ENCODE peak calls at places on chromosomes 3 and 15, in six cellular contexts. R is K562, O is body of pancreas, M is lower leg skin, T is NB4, N is ovary. L is an unnamed sample.

GRCh38 chr3:52882377-52882776 is 15.0 kb downstream of the STIMATE start:
- DNase-seq in R (no peak), O (no peak), M (no peak), T (no peak), N (no peak), L (no peak)

GRCh38 chr3:42713747-42714146 is 11.1 kb upstream of the HHATL start:
- DNase-seq in R (no peak), O (no peak), M (no peak), T (no peak), N (no peak), L (no peak)

GRCh38 chr3:11120091-11120845 is 34.0 kb upstream of the HRH1 start:
- DNase-seq in R (no peak), O (no peak), M (peak; percentile 74), T (no peak), N (no peak), L (no peak)

GRCh38 chr3:128113817-128114794 is 9.5 kb downstream of the RUVBL1 start:
- DNase-seq in R (no peak), O (peak; percentile 79), M (no peak), T (no peak), N (no peak), L (no peak)

GRCh38 chr15:48112242-48112641 is 8.5 kb upstream of the SLC24A5 start:
- DNase-seq in R (no peak), O (peak; percentile 40), M (no peak), T (peak; percentile 10), N (no peak), L (no peak)

GRCh38 chr15:69014454-69014853 is at the start of gene NOX5:
- DNase-seq in R (no peak), O (no peak), M (peak; percentile 36), T (peak; percentile 16), N (no peak), L (no peak)

GRCh38 chr3:125140011-125140813 is 72.3 kb downstream of the SLC12A8 start:
- DNase-seq in R (no peak), O (no peak), M (no peak), T (no peak), N (no peak), L (no peak)

GRCh38 chr15:59794229-59794886 is 105.2 kb upstream of the BNIP2 start:
- DNase-seq in R (no peak), O (no peak), M (no peak), T (no peak), N (no peak), L (no peak)

GRCh38 chr15:95557226-95558046 is 773.1 kb upstream of the NR2F2 start:
- DNase-seq in R (peak; percentile 72), O (no peak), M (no peak), T (peak; percentile 63), N (no peak), L (peak; percentile 18)

GRCh38 chr3:178454714-178455113 is 81.5 kb upstream of the KCNMB2 start:
- DNase-seq in R (no peak), O (peak; percentile 34), M (no peak), T (no peak), N (no peak), L (no peak)

GRCh38 chr3:29597376-29598008 is 316.6 kb downstream of the RBMS3 start:
- DNase-seq in R (no peak), O (no peak), M (no peak), T (no peak), N (no peak), L (no peak)

GRCh38 chr3:147002721-147003120 is 397.6 kb upstream of the PLSCR5 start:
- DNase-seq in R (no peak), O (no peak), M (no peak), T (no peak), N (no peak), L (no peak)

GRCh38 chr3:80424951-80425350 is 657.2 kb upstream of the ROBO1 start:
- DNase-seq in R (no peak), O (no peak), M (no peak), T (no peak), N (no peak), L (no peak)

GRCh38 chr3:11290743-11291680 is 18.8 kb downstream of the ATG7 start:
- DNase-seq in R (peak; percentile 82), O (no peak), M (no peak), T (peak; percentile 69), N (no peak), L (no peak)

GRCh38 chr15:45906230-45906629 is 271.4 kb downstream of the SQOR start:
- DNase-seq in R (no peak), O (no peak), M (no peak), T (no peak), N (no peak), L (no peak)

GRCh38 chr15:94576889-94577533 is 345.6 kb downstream of the MCTP2 start:
- DNase-seq in R (peak; percentile 56), O (peak; percentile 36), M (no peak), T (peak; percentile 65), N (no peak), L (peak; percentile 6)

GRCh38 chr3:27431116-27431515 is 53.1 kb downstream of the SLC4A7 start:
- DNase-seq in R (no peak), O (peak; percentile 22), M (no peak), T (no peak), N (no peak), L (peak; percentile 31)

GRCh38 chr3:193087336-193087735 is 153.7 kb upstream of the PLAAT1 start:
- DNase-seq in R (no peak), O (no peak), M (no peak), T (no peak), N (no peak), L (no peak)

GRCh38 chr3:69400688-69401087 is 14.8 kb upstream of the FRMD4B start:
- DNase-seq in R (no peak), O (no peak), M (no peak), T (no peak), N (no peak), L (no peak)

DNA sequence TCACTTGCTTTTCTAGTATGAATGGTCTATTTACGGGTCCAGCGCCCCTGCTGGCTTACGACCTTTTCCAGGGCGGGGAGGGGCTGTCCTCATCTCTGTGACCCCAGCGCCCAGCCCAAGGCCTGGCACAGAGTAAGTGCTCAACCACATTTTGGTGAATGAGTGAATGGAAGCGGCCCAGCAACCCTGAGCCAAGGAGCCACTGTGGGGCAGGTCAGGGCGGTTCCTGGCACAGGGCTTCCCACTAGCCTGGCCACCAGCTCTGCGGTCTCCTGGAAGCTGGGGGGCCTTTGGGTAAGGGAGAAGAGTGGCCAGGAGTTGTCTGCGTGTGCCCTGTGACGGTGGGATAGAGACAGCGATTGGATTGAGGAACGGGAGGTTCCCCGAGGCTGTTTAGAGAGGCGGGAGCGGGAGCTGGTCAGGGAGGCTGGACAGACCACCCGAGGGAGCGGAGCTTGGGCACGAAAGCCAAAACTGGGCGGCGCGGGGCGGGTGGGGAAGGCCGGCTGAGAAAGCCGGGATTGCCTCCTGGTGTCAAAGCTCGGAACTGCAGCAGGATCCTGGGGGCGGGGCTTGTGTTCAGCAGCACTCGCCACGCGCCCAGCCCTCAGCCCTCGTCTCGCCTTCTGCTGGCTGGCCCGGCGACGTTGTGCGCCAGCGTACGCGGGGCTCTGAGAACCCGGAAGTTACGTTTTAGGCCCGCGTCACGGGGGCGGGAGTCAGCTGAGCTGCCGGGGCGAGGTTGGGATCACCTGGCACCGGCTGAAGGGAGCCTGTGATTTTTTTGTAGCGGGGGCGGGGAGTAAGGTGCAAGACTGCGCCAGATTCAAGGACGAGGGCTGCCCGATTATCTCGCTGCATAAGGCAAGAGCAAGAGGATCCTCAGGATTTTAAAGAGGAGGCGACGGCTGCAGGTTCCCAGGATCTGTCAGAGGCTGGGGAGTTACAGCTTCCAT is at the start of gene VPS18:
- DNase-seq in R (peak; percentile 98), O (peak; percentile 98), M (peak; percentile 100), T (peak; percentile 96), N (peak; percentile 100), L (peak; percentile 92)
- TF ChIP-seq POLR2A in R (peak; percentile 64), O (peak; percentile 85), M (no peak), T (peak; percentile 43), N (peak; percentile 47), L (peak; percentile 45)

GRCh38 chr3:141402476-141403171 is 34.3 kb downstream of the ZBTB38 start:
- DNase-seq in R (no peak), O (peak; percentile 69), M (peak; percentile 94), T (peak; percentile 50), N (peak; percentile 80), L (no peak)

GRCh38 chr3:141399979-141400971 is 32.0 kb downstream of the ZBTB38 start:
- DNase-seq in R (no peak), O (peak; percentile 49), M (no peak), T (no peak), N (no peak), L (no peak)

GRCh38 chr3:141403576-141403975 is 35.3 kb downstream of the ZBTB38 start:
- DNase-seq in R (no peak), O (no peak), M (no peak), T (no peak), N (no peak), L (no peak)

GRCh38 chr3:141401095-141401494 is 32.8 kb downstream of the ZBTB38 start:
- DNase-seq in R (no peak), O (no peak), M (no peak), T (no peak), N (no peak), L (no peak)

DNA sequence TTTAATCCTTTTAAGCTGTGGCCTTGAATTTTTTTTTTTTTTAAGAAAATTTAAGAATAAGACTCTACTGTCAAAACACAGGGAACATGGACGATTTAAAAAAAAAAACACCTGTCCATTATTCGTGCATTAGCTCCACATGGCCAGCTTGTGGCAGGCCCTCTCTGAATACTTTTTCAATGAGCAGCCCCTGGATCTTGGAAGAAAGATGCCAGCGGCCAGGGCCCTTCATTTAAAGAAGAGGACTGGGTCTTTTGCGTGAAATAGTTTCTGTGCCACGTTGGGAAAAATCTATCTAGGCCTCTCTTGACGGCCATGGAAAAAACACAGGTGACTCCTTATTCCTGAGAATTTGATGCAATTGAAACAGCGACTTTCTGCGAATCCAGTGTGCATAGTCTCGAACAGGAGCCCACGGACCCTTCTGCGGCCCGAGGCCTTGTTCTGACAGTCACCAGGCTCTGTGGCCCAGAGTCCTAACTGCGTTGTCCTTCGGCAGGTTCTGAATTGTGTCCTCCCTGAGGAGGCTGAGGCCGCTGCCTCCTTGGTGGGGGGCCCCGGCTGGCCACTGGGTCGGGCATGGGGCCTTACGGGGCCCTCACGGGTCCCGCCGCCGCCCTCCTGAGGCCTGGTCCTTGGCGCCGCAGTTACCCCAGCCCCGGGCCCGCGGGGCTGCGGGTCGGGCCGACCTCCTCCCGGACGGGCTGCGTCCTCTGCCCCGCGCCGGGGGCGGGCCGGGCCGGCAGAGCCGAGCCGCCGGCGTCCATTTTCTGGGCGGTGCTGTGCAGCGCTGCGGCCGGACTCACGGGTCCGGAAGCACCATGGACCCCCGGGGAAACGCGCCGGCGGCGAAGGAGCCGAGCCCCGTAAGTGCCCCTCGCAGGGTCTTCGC is 33.5 kb downstream of the ZBTB38 start:
- DNase-seq in R (no peak), O (peak; percentile 49), M (peak; percentile 91), T (peak; percentile 38), N (peak; percentile 72), L (peak; percentile 56)
- TF ChIP-seq POLR2A in R (no peak), O (peak; percentile 53), M (peak; percentile 28), T (no peak), N (no peak), L (peak; percentile 33)

GRCh38 chr3:38164966-38165721 is at the start of gene OXSR1:
- DNase-seq in R (peak; percentile 100), O (peak; percentile 100), M (peak; percentile 100), T (peak; percentile 100), N (peak; percentile 97), L (peak; percentile 86)
- TF ChIP-seq POLR2A in R (peak; percentile 86), O (peak; percentile 92), M (peak; percentile 39), T (peak; percentile 70), N (peak; percentile 81), L (peak; percentile 85)

DNA sequence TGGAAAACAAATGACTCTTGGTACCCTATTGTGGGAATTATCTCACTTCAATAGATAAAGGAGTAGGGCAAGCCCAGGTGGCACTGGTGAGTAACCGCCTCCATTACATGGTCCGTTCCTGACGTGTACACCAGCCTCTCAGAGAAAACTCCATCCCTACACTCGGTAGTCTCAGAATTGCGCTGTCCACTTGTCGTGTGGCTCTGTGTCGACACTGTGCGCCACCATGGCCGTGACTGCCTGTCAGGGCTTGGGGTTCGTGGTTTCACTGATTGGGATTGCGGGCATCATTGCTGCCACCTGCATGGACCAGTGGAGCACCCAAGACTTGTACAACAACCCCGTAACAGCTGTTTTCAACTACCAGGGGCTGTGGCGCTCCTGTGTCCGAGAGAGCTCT is 11.3 kb upstream of the CLDN18 start:
- DNase-seq in R (no peak), O (no peak), M (no peak), T (no peak), N (no peak), L (no peak)
- TF ChIP-seq POLR2A in R (no peak), O (no peak), M (no peak), T (no peak), N (no peak), L (no peak)

L was measured in H54.